ENCODE peak calls at places on chromosome 2, in five cellular contexts. B, W, Q, S and O are unnamed samples.

GRCh38 chr2:186853871-186854435 is 5.0 kb upstream of the ZSWIM2 start:
- DNase-seq in B (no peak), W (no peak), S (no peak), Q (no peak), O (no peak)

GRCh38 chr2:19021721-19022120 is 336.7 kb downstream of the OSR1 start:
- DNase-seq in Q (no peak), B (no peak), W (no peak), S (no peak), O (no peak)

GRCh38 chr2:17164550-17164949 is 353.7 kb downstream of the RAD51AP2 start:
- DNase-seq in S (no peak), Q (no peak), B (no peak), W (no peak), O (no peak)

GRCh38 chr2:135909976-135910375 is 33.7 kb upstream of the MCM6 start:
- DNase-seq in B (no peak), S (no peak), Q (no peak), W (no peak), O (no peak)

GRCh38 chr2:15747172-15747550 is 155.5 kb downstream of the DDX1 start:
- DNase-seq in B (no peak), Q (no peak), S (no peak), W (no peak), O (no peak)

GRCh38 chr2:128623776-128624424 is 305.2 kb upstream of the HS6ST1 start:
- DNase-seq in Q (peak; percentile 34), W (no peak), B (no peak), S (peak; percentile 45), O (peak; percentile 42)

GRCh38 chr2:40488927-40489677 is 37.2 kb upstream of the SLC8A1 start:
- DNase-seq in B (no peak), W (no peak), Q (no peak), S (no peak), O (no peak)

GRCh38 chr2:36369711-36370110 is 14.1 kb downstream of the CRIM1 start:
- DNase-seq in Q (no peak), B (no peak), S (no peak), W (no peak), O (no peak)

GRCh38 chr2:39216495-39217191 is 27.1 kb downstream of the CDKL4 start:
- DNase-seq in S (no peak), Q (no peak), W (peak; percentile 27), B (no peak), O (no peak)

GRCh38 chr2:27231921-27232320 is 14.8 kb downstream of the CAD start:
- DNase-seq in W (no peak), S (no peak), Q (no peak), B (no peak), O (no peak)

GRCh38 chr2:19540739-19541503 is 182.5 kb upstream of the OSR1 start:
- DNase-seq in S (no peak), Q (no peak), W (no peak), B (peak; percentile 56), O (peak; percentile 27)

GRCh38 chr2:236240228-236240990 is 23.8 kb downstream of the ASB18 start:
- DNase-seq in Q (no peak), B (no peak), W (no peak), S (no peak), O (no peak)

GRCh38 chr2:131143803-131144202 is 38.7 kb downstream of the PLEKHB2 start:
- DNase-seq in W (no peak), Q (no peak), S (no peak), B (no peak), O (no peak)

GRCh38 chr2:63537306-63537705 is 51.0 kb downstream of the WDPCP start:
- DNase-seq in B (no peak), S (no peak), W (no peak), Q (no peak), O (no peak)

GRCh38 chr2:176178807-176179271 is 9.6 kb upstream of the HOXD1 start:
- DNase-seq in Q (no peak), W (no peak), B (no peak), S (no peak), O (no peak)

GRCh38 chr2:130836501-130837174 is at the start of gene ARHGEF4:
- DNase-seq in Q (no peak), B (peak; percentile 50), W (peak; percentile 70), S (peak; percentile 61), O (peak; percentile 42)

GRCh38 chr2:177093384-177093783 is 119.2 kb upstream of the HNRNPA3 start:
- DNase-seq in S (no peak), W (no peak), Q (no peak), B (no peak), O (no peak)

GRCh38 chr2:118016911-118017310 is 3.0 kb upstream of the CCDC93 start:
- DNase-seq in W (no peak), Q (no peak), S (no peak), B (no peak), O (no peak)

GRCh38 chr2:19695706-19696105 is 206.1 kb downstream of the TTC32 start:
- DNase-seq in B (no peak), Q (no peak), S (no peak), W (no peak), O (no peak)

GRCh38 chr2:5969301-5969700 is 277.1 kb downstream of the SOX11 start:
- DNase-seq in S (no peak), Q (no peak), B (no peak), W (no peak), O (no peak)

GRCh38 chr2:102604754-102605153 is 14.6 kb upstream of the SLC9A2 start:
- DNase-seq in B (no peak), W (no peak), Q (no peak), S (no peak), O (no peak)

GRCh38 chr2:135052997-135053474 is 944 bp downstream of the RAB3GAP1 start:
- DNase-seq in W (no peak), Q (no peak), S (no peak), B (no peak), O (no peak)

GRCh38 chr2:96537066-96537733 is 648 bp downstream of the ARID5A start:
- DNase-seq in Q (peak; percentile 66), W (peak; percentile 79), B (no peak), S (peak; percentile 76), O (peak; percentile 44)
- TF ChIP-seq POLR2AphosphoS5 in Q (peak; percentile 80), W (peak; percentile 61), B (no peak), S (peak; percentile 52), O (peak; percentile 12)

GRCh38 chr2:42314892-42315468 is 46.0 kb downstream of the COX7A2L start:
- DNase-seq in S (no peak), W (no peak), Q (no peak), B (no peak), O (no peak)
- TF ChIP-seq POLR2AphosphoS5 in S (no peak), W (no peak), Q (no peak), B (no peak), O (no peak)

DNA sequence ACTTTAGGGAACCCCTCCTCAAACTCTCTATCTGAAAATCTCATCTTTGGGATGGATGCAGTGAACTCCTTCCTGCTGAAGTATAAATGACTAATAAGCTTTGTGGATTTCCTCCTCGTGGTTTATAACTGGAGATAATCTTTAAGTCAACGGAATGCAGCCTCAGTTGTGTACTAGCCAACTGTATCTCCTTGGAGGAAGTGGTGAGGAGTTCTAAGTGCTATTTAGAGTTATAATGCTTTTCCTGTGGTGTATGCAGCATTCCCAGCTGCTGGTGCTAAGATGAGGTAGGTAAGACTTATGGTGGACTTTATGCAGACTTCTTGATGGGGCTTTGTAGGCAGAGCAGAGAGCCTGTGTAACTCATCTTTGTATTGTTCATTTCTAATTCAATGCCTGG is 90.9 kb downstream of the LYPD6B start:
- DNase-seq in Q (no peak), W (no peak), B (no peak), S (no peak), O (no peak)
- TF ChIP-seq POLR2AphosphoS5 in Q (no peak), W (no peak), B (no peak), S (no peak), O (no peak)

GRCh38 chr2:206116278-206116677 is 30.3 kb upstream of the INO80D start:
- DNase-seq in S (no peak), B (no peak), Q (no peak), W (no peak), O (no peak)

GRCh38 chr2:206113148-206113547 is 27.2 kb upstream of the INO80D start:
- DNase-seq in Q (no peak), W (no peak), S (no peak), B (no peak), O (no peak)

GRCh38 chr2:206112108-206112507 is 26.1 kb upstream of the INO80D start:
- DNase-seq in B (no peak), W (no peak), S (no peak), Q (no peak), O (no peak)

GRCh38 chr2:206115026-206115578 is 29.1 kb upstream of the INO80D start:
- DNase-seq in W (no peak), Q (no peak), S (no peak), B (no peak), O (no peak)
- TF ChIP-seq POLR2AphosphoS5 in W (no peak), Q (no peak), S (no peak), B (no peak), O (no peak)

DNA sequence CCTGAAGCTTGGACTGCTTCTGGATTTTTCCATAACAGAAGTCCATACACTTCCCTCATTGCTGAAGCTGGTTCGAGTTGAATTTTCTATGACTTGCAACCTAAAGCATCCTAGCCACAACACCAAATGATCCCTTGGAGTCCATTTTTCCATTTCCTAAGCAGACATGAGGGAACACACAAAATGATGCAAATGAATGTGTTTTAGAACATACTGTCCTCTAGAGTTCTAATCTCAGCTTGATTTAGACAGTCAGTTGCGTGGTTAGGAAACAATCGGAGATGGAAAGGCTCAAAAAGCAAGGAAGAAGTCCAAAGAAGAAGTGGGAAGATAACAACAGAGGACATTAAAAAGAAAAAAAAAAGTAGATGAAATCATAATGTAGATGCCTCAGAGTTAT is 58.3 kb downstream of the TMEM247 start:
- DNase-seq in B (no peak), W (no peak), S (no peak), Q (no peak), O (no peak)
- TF ChIP-seq POLR2AphosphoS5 in B (no peak), W (no peak), S (no peak), Q (no peak), O (no peak)

GRCh38 chr2:25996844-25997243 is 14.5 kb upstream of the KIF3C start:
- DNase-seq in S (no peak), B (no peak), Q (no peak), W (no peak), O (no peak)

GRCh38 chr2:26001743-26002341 is 19.5 kb upstream of the KIF3C start:
- DNase-seq in B (no peak), W (peak; percentile 91), S (no peak), Q (no peak), O (peak; percentile 79)

GRCh38 chr2:26008095-26008494 is 25.8 kb upstream of the RAB10 start:
- DNase-seq in S (no peak), B (no peak), Q (no peak), W (no peak), O (no peak)

GRCh38 chr2:26000561-26001211 is 18.4 kb upstream of the KIF3C start:
- DNase-seq in W (peak; percentile 54), S (no peak), B (no peak), Q (no peak), O (no peak)

GRCh38 chr2:26002617-26003310 is 20.5 kb upstream of the KIF3C start:
- DNase-seq in Q (no peak), S (no peak), W (peak; percentile 44), B (no peak), O (peak; percentile 50)
- TF ChIP-seq POLR2AphosphoS5 in Q (no peak), S (no peak), W (no peak), B (no peak), O (peak; percentile 61)